ENCODE peak calls at places on chromosomes 5 and 9, in six cellular contexts. U is HepG2, N is GM12891, H is K562, V is H1, T is GM12878. F is an unnamed sample.

GRCh38 chr9:120505186-120505585 is 74.8 kb downstream of the CDK5RAP2 start:
- DNase-seq in U (no peak), N (no peak), H (no peak), V (no peak), T (no peak), F (no peak)

GRCh38 chr5:178441486-178442270 is 148.5 kb downstream of the COL23A1 start:
- DNase-seq in U (no peak), N (no peak), H (no peak), V (no peak), T (no peak), F (no peak)

GRCh38 chr5:53882637-53883036 is 322.2 kb downstream of the NDUFS4 start:
- DNase-seq in U (no peak), N (no peak), H (no peak), V (no peak), T (no peak), F (no peak)

GRCh38 chr9:14768561-14769234 is 46.2 kb upstream of the CER1 start:
- DNase-seq in U (peak; percentile 34), N (no peak), H (peak; percentile 17), V (no peak), T (no peak), F (no peak)

GRCh38 chr5:54309751-54310432 is 481 bp downstream of the ARL15 start:
- DNase-seq in U (no peak), N (peak; percentile 14), H (no peak), V (no peak), T (no peak), F (peak; percentile 20)

GRCh38 chr5:73480500-73480899 is 17.7 kb upstream of the BTF3 start:
- DNase-seq in U (no peak), N (no peak), H (no peak), V (no peak), T (no peak), F (no peak)

GRCh38 chr5:167725741-167726140 is 565.7 kb upstream of the WWC1 start:
- DNase-seq in U (no peak), N (no peak), H (no peak), V (no peak), T (no peak), F (no peak)

GRCh38 chr5:42944989-42945388 is 95.1 kb downstream of the ANXA2R start:
- DNase-seq in U (no peak), N (no peak), H (no peak), V (no peak), T (no peak), F (no peak)

GRCh38 chr9:108211576-108211975 is 644.2 kb downstream of the ACTL7B start:
- DNase-seq in U (no peak), N (no peak), H (no peak), V (no peak), T (no peak), F (no peak)

GRCh38 chr9:108212179-108212578 is 643.6 kb downstream of the ACTL7B start:
- DNase-seq in U (no peak), N (no peak), H (no peak), V (no peak), T (no peak), F (no peak)

GRCh38 chr9:108209132-108209700 is 646.6 kb downstream of the ACTL7B start:
- DNase-seq in U (no peak), N (no peak), H (no peak), V (no peak), T (no peak), F (no peak)

GRCh38 chr9:108205276-108205675 is 650.5 kb downstream of the ACTL7B start:
- DNase-seq in U (no peak), N (no peak), H (no peak), V (no peak), T (no peak), F (no peak)

DNA sequence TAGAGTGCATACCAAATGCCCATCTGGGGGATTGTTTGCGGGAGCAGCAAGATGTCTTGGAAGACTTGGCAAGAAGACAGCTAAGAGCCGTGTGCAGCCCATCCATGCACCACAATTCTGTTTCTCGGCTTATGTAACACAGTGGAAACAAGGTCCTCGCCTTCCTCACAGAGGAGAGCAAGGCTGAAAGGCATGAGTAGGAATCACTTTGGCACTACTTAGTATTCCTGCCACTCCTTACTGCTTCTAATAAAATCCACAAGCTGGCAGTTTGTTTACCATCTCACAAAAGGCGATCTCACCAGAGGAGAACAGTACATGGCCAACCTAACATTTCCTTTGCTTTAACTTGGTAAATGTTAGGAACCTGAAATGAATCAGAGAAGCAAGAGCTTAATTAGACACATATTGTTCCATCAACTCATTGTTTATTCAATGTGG is 648.2 kb downstream of the ACTL7B start:
- DNase-seq in U (no peak), N (no peak), H (no peak), V (no peak), T (no peak), F (no peak)
- TF ChIP-seq POLR2AphosphoS5 in U (no peak), N (no peak), H (no peak), V (no peak), T (no peak), F (no peak)

DNA sequence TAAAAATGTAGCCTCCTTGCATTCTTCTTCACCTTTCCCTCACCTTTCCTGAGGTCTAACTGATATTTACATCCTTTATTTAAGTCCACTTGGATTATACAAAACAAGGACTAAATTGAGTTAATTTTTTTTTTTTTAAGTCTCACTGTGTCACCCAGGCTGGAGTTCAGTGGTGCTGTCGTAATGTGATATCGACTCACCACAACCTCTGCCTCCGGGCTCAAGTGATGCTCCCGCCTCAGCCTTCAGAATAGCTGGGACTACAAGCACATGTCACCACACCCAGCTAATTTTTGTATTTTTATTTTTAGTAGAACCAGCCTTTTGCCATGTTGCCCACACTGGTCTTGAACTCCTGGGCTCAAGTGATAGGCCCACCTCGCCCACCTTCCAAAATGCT is 195.3 kb downstream of the BNC2 start:
- DNase-seq in U (no peak), N (no peak), H (no peak), V (no peak), T (no peak), F (no peak)
- TF ChIP-seq TAF1 in U (no peak), N (no peak), H (no peak), V (no peak), T (no peak), F (no peak)

GRCh38 chr9:136363106-136363605 is 388 bp downstream of the DNLZ start:
- DNase-seq in U (peak; percentile 86), N (peak; percentile 100), H (peak; percentile 99), V (peak; percentile 89), T (peak; percentile 68), F (peak; percentile 99)
- TF ChIP-seq POLR2A in U (peak; percentile 72), N (peak; percentile 65), H (peak; percentile 91), V (peak; percentile 79), T (peak; percentile 88), F (peak; percentile 83)

DNA sequence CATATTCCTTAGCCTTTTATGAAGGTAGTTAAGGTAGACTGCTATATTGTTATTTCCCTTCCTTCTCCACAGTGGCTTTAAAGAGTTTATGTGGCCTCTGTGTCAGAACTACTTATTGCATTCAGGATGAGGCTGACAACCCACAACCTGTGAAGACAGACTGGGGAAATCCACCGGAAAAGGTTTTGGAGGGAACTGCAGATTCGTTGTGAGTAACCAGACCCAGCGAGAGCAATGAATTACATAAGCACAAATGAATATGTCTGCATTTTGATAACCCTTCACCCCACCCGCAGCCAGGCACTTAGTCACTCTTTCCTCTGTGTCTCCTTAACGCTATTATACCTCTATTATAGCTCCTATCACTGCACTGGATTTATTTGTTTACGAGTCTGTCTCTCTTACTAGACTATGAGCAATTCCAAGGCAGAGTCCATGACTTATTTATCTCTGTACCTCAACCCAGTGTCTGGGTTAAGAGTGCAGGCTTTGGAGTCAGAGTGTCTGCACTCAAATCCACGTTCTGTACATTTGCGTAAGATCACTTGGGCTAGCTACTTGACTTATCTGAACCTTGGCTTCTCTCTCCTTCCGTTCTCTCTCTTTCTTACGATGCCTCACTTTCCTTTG is 19.2 kb downstream of the KCTD16 start:
- DNase-seq in U (no peak), N (no peak), H (no peak), V (no peak), T (peak; percentile 76), F (no peak)
- TF ChIP-seq POLR2AphosphoS5 in U (no peak), N (no peak), H (no peak), V (no peak), T (no peak), F (no peak)

GRCh38 chr9:111622626-111623025 is 8.5 kb upstream of the DNAJC25 start:
- DNase-seq in U (peak; percentile 68), N (no peak), H (no peak), V (no peak), T (no peak), F (no peak)

GRCh38 chr9:111632051-111632450 is 917 bp downstream of the DNAJC25 start:
- DNase-seq in U (peak; percentile 23), N (no peak), H (no peak), V (no peak), T (no peak), F (no peak)

GRCh38 chr9:111631071-111631971 is at the start of gene DNAJC25:
- DNase-seq in U (peak; percentile 96), N (peak; percentile 99), H (peak; percentile 98), V (peak; percentile 99), T (peak; percentile 97), F (peak; percentile 98)

GRCh38 chr9:111630182-111631070 is 708 bp upstream of the DNAJC25 start:
- DNase-seq in U (no peak), N (no peak), H (no peak), V (no peak), T (no peak), F (no peak)

GRCh38 chr9:111627260-111627963 is 3.7 kb upstream of the DNAJC25 start:
- DNase-seq in U (peak; percentile 37), N (no peak), H (no peak), V (no peak), T (no peak), F (no peak)
- TF ChIP-seq TAF1 in U (no peak), N (no peak), H (no peak), V (no peak), T (no peak), F (no peak)